ENCODE peak calls at places on chromosomes 12 and 14, in nine cellular contexts. P is uterus, H is Calu3, A is GM20000, L is cardiac fibroblast, X is left lung, O is heart right ventricle, U is H9, C is AG04449. S is an unnamed sample.

GRCh38 chr12:57629897-57630471 is 3.0 kb downstream of the B4GALNT1 start:
- DNase-seq in P (no peak), H (no peak), A (no peak), L (no peak), X (no peak), O (no peak), U (no peak), C (no peak), S (peak)

GRCh38 chr12:67068773-67069450 is 200.2 kb upstream of the CAND1 start:
- DNase-seq in P (peak), H (peak), A (peak), L (peak), X (peak), O (no peak), U (peak), C (no peak), S (peak)

GRCh38 chr14:33363687-33364086 is 425.0 kb downstream of the NPAS3 start:
- DNase-seq in P (no peak), H (no peak), A (no peak), L (peak), X (no peak), O (no peak), U (no peak), C (no peak), S (no peak)

GRCh38 chr12:48175613-48176416 is 7.6 kb upstream of the CCDC184 start:
- DNase-seq in P (no peak), H (no peak), A (no peak), L (no peak), X (no peak), O (no peak), U (no peak), C (no peak), S (no peak)

GRCh38 chr12:115132145-115132544 is 448.2 kb upstream of the TBX3 start:
- DNase-seq in P (no peak), H (no peak), A (no peak), L (peak), X (no peak), O (no peak), U (no peak), C (no peak), S (no peak)

GRCh38 chr12:76432733-76433132 is 84.5 kb upstream of the BBS10 start:
- DNase-seq in P (no peak), H (no peak), A (no peak), L (no peak), X (no peak), O (no peak), U (no peak), C (no peak), S (no peak)

GRCh38 chr14:94925416-94925815 is 155.5 kb upstream of the GSC start:
- DNase-seq in P (no peak), H (no peak), A (no peak), L (no peak), X (no peak), O (no peak), U (no peak), C (no peak), S (no peak)

GRCh38 chr12:68011882-68012207 is 22.6 kb downstream of the IFNG-AS1 start:
- DNase-seq in P (no peak), H (no peak), A (no peak), L (peak), X (no peak), O (no peak), U (no peak), C (peak), S (no peak)

GRCh38 chr12:31118831-31119530 is 45.3 kb downstream of the DDX11 start:
- DNase-seq in P (peak), H (peak), A (peak), L (peak), X (peak), O (no peak), U (peak), C (no peak), S (peak)

GRCh38 chr12:91219919-91220318 is 37.3 kb upstream of the DCN start:
- DNase-seq in P (no peak), H (no peak), A (no peak), L (no peak), X (no peak), O (no peak), U (no peak), C (no peak), S (no peak)

GRCh38 chr14:30621354-30621953 is 665 bp upstream of the SCFD1 start:
- DNase-seq in P (no peak), H (peak), A (no peak), L (peak), X (no peak), O (peak), U (peak), C (no peak), S (peak)

GRCh38 chr12:26831959-26832816 is 806 bp downstream of the ITPR2 start:
- DNase-seq in P (peak), H (peak), A (peak), L (peak), X (peak), O (peak), U (peak), C (no peak), S (peak)

GRCh38 chr12:26271024-26271423 is 75.7 kb downstream of the SSPN start:
- DNase-seq in P (no peak), H (no peak), A (no peak), L (peak), X (no peak), O (no peak), U (no peak), C (peak), S (no peak)

GRCh38 chr12:19575307-19576243 is 136.3 kb downstream of the AEBP2 start:
- DNase-seq in P (peak), H (peak), A (no peak), L (peak), X (no peak), O (peak), U (no peak), C (peak), S (peak)

GRCh38 chr12:50614167-50614762 is 109.5 kb downstream of the DIP2B start:
- DNase-seq in P (no peak), H (peak), A (no peak), L (peak), X (no peak), O (no peak), U (no peak), C (no peak), S (no peak)

GRCh38 chr12:24479131-24479530 is 469.8 kb downstream of the BCAT1 start:
- DNase-seq in P (no peak), H (no peak), A (no peak), L (no peak), X (no peak), O (no peak), U (no peak), C (no peak), S (no peak)

GRCh38 chr12:93363854-93364297 is 13.8 kb upstream of the NUDT4 start:
- DNase-seq in P (no peak), H (no peak), A (peak), L (no peak), X (no peak), O (no peak), U (no peak), C (no peak), S (no peak)

GRCh38 chr14:84465890-84466289 is 1064.1 kb upstream of the FLRT2 start:
- DNase-seq in P (no peak), H (no peak), A (no peak), L (no peak), X (no peak), O (no peak), U (no peak), C (no peak), S (no peak)

GRCh38 chr14:61108742-61109141 is 127.7 kb downstream of the SLC38A6 start:
- DNase-seq in P (no peak), H (no peak), A (no peak), L (no peak), X (no peak), O (no peak), U (no peak), C (no peak), S (no peak)

GRCh38 chr12:9868271-9868815 is 811 bp downstream of the CLEC2B start:
- DNase-seq in P (no peak), H (no peak), A (no peak), L (no peak), X (no peak), O (no peak), U (no peak), C (no peak), S (no peak)

GRCh38 chr14:81245771-81246170 is 25.0 kb upstream of the GTF2A1 start:
- DNase-seq in P (no peak), H (no peak), A (no peak), L (no peak), X (no peak), O (no peak), U (no peak), C (no peak), S (no peak)

GRCh38 chr14:56244138-56244789 is 126.1 kb downstream of the PELI2 start:
- DNase-seq in P (no peak), H (no peak), A (no peak), L (peak), X (no peak), O (no peak), U (no peak), C (peak), S (no peak)

GRCh38 chr12:132600048-132601032 is 10.0 kb downstream of the LRCOL1 start:
- DNase-seq in P (peak), H (peak), A (peak), L (peak), X (peak), O (peak), U (peak), C (no peak), S (peak)

GRCh38 chr14:72810201-72810600 is 83.7 kb downstream of the DPF3 start:
- DNase-seq in P (no peak), H (no peak), A (no peak), L (no peak), X (no peak), O (no peak), U (no peak), C (no peak), S (no peak)

GRCh38 chr12:39605996-39606395 is 13.6 kb downstream of the ABCD2 start:
- DNase-seq in P (no peak), H (no peak), A (no peak), L (peak), X (no peak), O (no peak), U (no peak), C (no peak), S (no peak)

GRCh38 chr14:93056166-93056839 is 59.4 kb downstream of the ITPK1 start:
- DNase-seq in P (no peak), H (no peak), A (no peak), L (peak), X (peak), O (no peak), U (no peak), C (no peak), S (no peak)

GRCh38 chr12:91138337-91138905 is 27.1 kb upstream of the LUM start:
- DNase-seq in P (peak), H (no peak), A (no peak), L (peak), X (no peak), O (peak), U (no peak), C (no peak), S (no peak)

GRCh38 chr12:48986720-48987291 is 8.7 kb downstream of the WNT1 start:
- DNase-seq in P (no peak), H (no peak), A (no peak), L (no peak), X (peak), O (no peak), U (no peak), C (no peak), S (no peak)

GRCh38 chr12:113961921-113962710 is 4.0 kb downstream of the RBM19 start:
- DNase-seq in P (no peak), H (no peak), A (peak), L (peak), X (no peak), O (no peak), U (no peak), C (no peak), S (no peak)

GRCh38 chr12:80226576-80226975 is 127.2 kb downstream of the OTOGL start:
- DNase-seq in P (no peak), H (no peak), A (no peak), L (peak), X (no peak), O (no peak), U (no peak), C (no peak), S (no peak)

GRCh38 chr14:67418368-67419174 is 6.6 kb upstream of the PLEK2 start:
- DNase-seq in P (no peak), H (peak), A (no peak), L (no peak), X (no peak), O (no peak), U (no peak), C (no peak), S (no peak)

GRCh38 chr12:69527506-69528272 is 57.5 kb downstream of the FRS2 start:
- DNase-seq in P (no peak), H (no peak), A (no peak), L (peak), X (no peak), O (no peak), U (no peak), C (no peak), S (no peak)

GRCh38 chr12:56687225-56688128 is 607 bp downstream of the PTGES3 start:
- DNase-seq in P (peak), H (peak), A (peak), L (peak), X (peak), O (peak), U (peak), C (no peak), S (no peak)

GRCh38 chr14:66311935-66312334 is 174.2 kb upstream of the CCDC196 start:
- DNase-seq in P (no peak), H (no peak), A (no peak), L (no peak), X (no peak), O (no peak), U (no peak), C (no peak), S (no peak)

GRCh38 chr14:105944632-105945610 is 418.5 kb downstream of the TMEM121 start:
- DNase-seq in P (peak), H (peak), A (peak), L (no peak), X (peak), O (peak), U (no peak), C (no peak), S (no peak)

GRCh38 chr12:102964872-102965271 is 7.4 kb downstream of the ASCL1 start:
- DNase-seq in P (no peak), H (peak), A (no peak), L (no peak), X (peak), O (no peak), U (peak), C (no peak), S (peak)

GRCh38 chr14:23104591-23105347 is at the start of gene CIROP:
- DNase-seq in P (no peak), H (no peak), A (peak), L (peak), X (no peak), O (no peak), U (no peak), C (no peak), S (no peak)
- TF ChIP-seq CTCF in P (no peak), H (no peak), A (no peak), L (no peak), X (no peak), O (no peak), U (no peak), C (no peak), S (no peak)

GRCh38 chr12:3420693-3421092 is 70.3 kb upstream of the PRMT8 start:
- DNase-seq in P (no peak), H (no peak), A (no peak), L (no peak), X (no peak), O (no peak), U (peak), C (no peak), S (no peak)

GRCh38 chr12:3416670-3417069 is 74.3 kb upstream of the PRMT8 start:
- DNase-seq in P (no peak), H (no peak), A (no peak), L (no peak), X (no peak), O (no peak), U (no peak), C (no peak), S (no peak)

GRCh38 chr12:3417937-3418336 is 73.1 kb upstream of the PRMT8 start:
- DNase-seq in P (no peak), H (no peak), A (no peak), L (no peak), X (no peak), O (no peak), U (no peak), C (no peak), S (no peak)

GRCh38 chr12:3419538-3419937 is 71.5 kb upstream of the PRMT8 start:
- DNase-seq in P (no peak), H (no peak), A (no peak), L (no peak), X (no peak), O (no peak), U (no peak), C (no peak), S (no peak)

DNA sequence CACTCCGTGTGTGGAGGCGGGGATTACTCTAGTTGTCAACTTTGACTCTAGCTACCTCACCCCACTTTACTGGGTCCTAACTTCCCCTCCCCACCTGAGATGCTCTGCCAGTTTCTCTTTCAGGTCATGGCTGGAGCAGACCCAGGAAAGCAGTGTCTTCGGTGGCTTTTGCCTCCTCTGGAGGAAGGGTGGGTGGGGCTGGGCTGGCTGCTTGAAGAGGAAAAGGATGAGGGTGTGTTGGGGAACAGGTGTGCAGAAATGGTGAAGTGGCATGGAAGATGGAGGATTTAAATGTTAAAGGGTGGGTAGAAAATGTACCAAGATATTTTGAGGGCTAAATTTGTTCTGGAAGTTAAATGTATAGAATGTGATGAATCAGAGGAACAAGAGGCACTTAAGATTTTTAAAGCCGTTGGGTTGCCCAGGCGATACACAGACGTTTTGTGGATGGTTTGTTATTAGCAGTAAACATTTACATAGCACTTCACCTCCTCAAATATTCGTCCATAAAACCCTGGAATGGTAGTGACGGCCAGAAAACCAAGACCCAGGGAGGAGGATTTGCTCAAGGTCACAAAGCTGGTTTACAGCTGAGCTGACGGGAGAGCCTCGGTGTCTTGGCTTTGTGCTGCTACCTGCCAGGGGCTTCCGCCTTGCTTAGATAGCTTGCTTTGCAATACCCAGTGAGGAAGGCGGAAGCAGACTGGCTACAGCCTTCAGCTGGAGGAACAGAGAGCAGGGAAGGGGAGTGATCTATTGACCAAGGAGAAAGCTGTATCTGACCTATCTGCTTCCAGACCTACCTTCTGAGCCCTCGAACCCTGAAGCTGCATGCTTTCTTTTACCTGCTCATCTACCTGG is 72.2 kb upstream of the PRMT8 start:
- DNase-seq in P (no peak), H (no peak), A (no peak), L (no peak), X (no peak), O (no peak), U (no peak), C (no peak), S (no peak)
- TF ChIP-seq CTCF in P (no peak), H (no peak), A (no peak), L (no peak), X (no peak), O (no peak), U (no peak), C (no peak), S (no peak)

GRCh38 chr12:124399622-124400021 is 104.7 kb downstream of the RFLNA start:
- DNase-seq in P (peak), H (peak), A (peak), L (no peak), X (peak), O (no peak), U (peak), C (no peak), S (peak)
- TF ChIP-seq CTCF in P (peak), H (peak), A (peak), L (peak), X (peak), O (peak), U (peak), C (peak), S (peak)

GRCh38 chr14:48973136-48973535 is 613.0 kb downstream of the RPS29 start:
- DNase-seq in P (no peak), H (no peak), A (no peak), L (peak), X (no peak), O (no peak), U (no peak), C (peak), S (no peak)

GRCh38 chr14:48970995-48971394 is 615.2 kb downstream of the RPS29 start:
- DNase-seq in P (no peak), H (no peak), A (no peak), L (peak), X (no peak), O (no peak), U (no peak), C (no peak), S (no peak)

GRCh38 chr14:48974994-48975393 is 611.2 kb downstream of the RPS29 start:
- DNase-seq in P (no peak), H (no peak), A (no peak), L (no peak), X (no peak), O (no peak), U (no peak), C (no peak), S (no peak)
- TF ChIP-seq CTCF in P (no peak), H (no peak), A (no peak), L (no peak), X (no peak), O (no peak), U (peak), C (no peak), S (no peak)

S was measured in endothelial cell.